ENCODE peak calls at places on chromosomes 7 and 10, in eight cellular contexts. S, E, J, W, X, R, B and N are unnamed samples.

GRCh38 chr7:106640368-106641141 is 20.4 kb downstream of the CCDC71L start:
- DNase-seq in E (no peak), S (peak; percentile 87), R (no peak), W (no peak), J (no peak), B (no peak), X (no peak), N (no peak)

GRCh38 chr7:151868805-151869188 is 8.1 kb downstream of the PRKAG2 start:
- DNase-seq in J (no peak), B (no peak), R (no peak), W (no peak), E (no peak), S (no peak), X (no peak), N (no peak)

GRCh38 chr7:66088861-66089838 is 13.5 kb downstream of the ASL start:
- DNase-seq in J (no peak), R (no peak), W (no peak), B (no peak), E (no peak), X (no peak), S (no peak), N (no peak)

GRCh38 chr7:56483861-56484550 is 367.8 kb upstream of the NUPR2 start:
- DNase-seq in B (no peak), W (no peak), E (no peak), X (no peak), J (no peak), R (no peak), S (no peak), N (no peak)

GRCh38 chr10:114869500-114869899 is 47.9 kb downstream of the FHIP2A start:
- DNase-seq in R (no peak), X (no peak), E (no peak), S (peak; percentile 90), W (no peak), B (peak; percentile 73), J (no peak), N (no peak)

GRCh38 chr7:134667899-134668298 is 21.2 kb downstream of the BPGM start:
- DNase-seq in B (no peak), J (no peak), X (no peak), W (no peak), R (no peak), E (no peak), S (no peak), N (no peak)

GRCh38 chr7:156466955-156467625 is 173.5 kb upstream of the RNF32 start:
- DNase-seq in J (no peak), S (no peak), R (no peak), W (no peak), B (no peak), X (no peak), E (no peak), N (no peak)

GRCh38 chr10:88063861-88064521 is 200.6 kb downstream of the PTEN start:
- DNase-seq in X (no peak), J (no peak), R (no peak), E (no peak), W (no peak), B (no peak), S (no peak), N (no peak)

GRCh38 chr10:5076615-5077014 is 17.6 kb upstream of the AKR1C3 start:
- DNase-seq in J (no peak), R (no peak), W (no peak), S (peak; percentile 9), E (no peak), X (no peak), B (no peak), N (no peak)

GRCh38 chr10:43284341-43284910 is 17.6 kb upstream of the RASGEF1A start:
- DNase-seq in X (no peak), W (no peak), S (peak; percentile 8), J (peak; percentile 42), B (no peak), R (no peak), E (no peak), N (no peak)

GRCh38 chr10:122515022-122515424 is 45.5 kb upstream of the DMBT1 start:
- DNase-seq in S (peak; percentile 91), X (no peak), J (no peak), W (no peak), B (no peak), R (no peak), E (no peak), N (no peak)

GRCh38 chr10:48976208-48976607 is 36.6 kb upstream of the LRRC18 start:
- DNase-seq in S (peak; percentile 17), W (peak; percentile 7), J (no peak), X (no peak), E (no peak), R (no peak), B (peak; percentile 19), N (no peak)
- TF ChIP-seq CTCF in S (no peak), W (peak; percentile 65), J (peak; percentile 47), X (no peak), E (peak; percentile 37), R (no peak), B (peak; percentile 55), N (no peak)

DNA sequence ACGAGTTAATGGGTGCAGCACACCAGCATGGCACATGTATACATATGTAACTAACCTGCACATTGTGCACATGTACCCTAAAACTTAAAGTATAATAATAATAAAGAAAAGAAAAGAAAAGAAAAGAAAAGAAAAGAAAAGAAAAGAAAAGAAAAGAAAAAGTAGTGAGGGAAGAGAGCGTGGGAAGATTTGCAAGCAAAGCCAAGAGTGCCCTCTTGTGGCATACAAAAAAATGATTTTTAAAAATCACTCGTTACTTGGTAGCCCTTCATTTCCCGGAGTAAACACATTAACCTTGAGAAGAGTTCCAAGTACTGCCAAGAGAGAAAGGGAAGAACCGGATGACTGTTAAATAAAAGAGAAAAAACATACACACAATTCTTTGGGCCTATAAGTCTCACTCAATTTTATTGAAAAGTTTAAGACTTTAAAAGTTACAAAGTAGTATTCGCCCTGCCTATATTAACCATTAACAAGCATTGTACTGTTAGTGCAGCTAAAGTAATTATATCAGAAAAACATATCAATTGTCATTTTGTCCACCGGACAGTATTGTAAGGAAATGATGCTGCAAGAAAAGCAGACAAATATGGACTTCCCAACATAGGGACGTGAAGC is 6.2 kb upstream of the CH25H start:
- DNase-seq in R (peak; percentile 53), E (no peak), J (no peak), S (peak; percentile 70), X (no peak), B (peak; percentile 44), W (no peak), N (no peak)
- TF ChIP-seq CTCF in R (peak; percentile 85), E (peak; percentile 42), J (peak; percentile 73), S (peak; percentile 49), X (no peak), B (peak; percentile 86), W (peak; percentile 62), N (peak; percentile 78)

GRCh38 chr10:116026315-116026714 is 246.7 kb downstream of the GFRA1 start:
- DNase-seq in S (no peak), E (no peak), R (no peak), B (no peak), X (no peak), J (no peak), W (no peak), N (no peak)
- TF ChIP-seq CTCF in S (no peak), E (no peak), R (no peak), B (peak; percentile 57), X (no peak), J (no peak), W (peak; percentile 72), N (no peak)

DNA sequence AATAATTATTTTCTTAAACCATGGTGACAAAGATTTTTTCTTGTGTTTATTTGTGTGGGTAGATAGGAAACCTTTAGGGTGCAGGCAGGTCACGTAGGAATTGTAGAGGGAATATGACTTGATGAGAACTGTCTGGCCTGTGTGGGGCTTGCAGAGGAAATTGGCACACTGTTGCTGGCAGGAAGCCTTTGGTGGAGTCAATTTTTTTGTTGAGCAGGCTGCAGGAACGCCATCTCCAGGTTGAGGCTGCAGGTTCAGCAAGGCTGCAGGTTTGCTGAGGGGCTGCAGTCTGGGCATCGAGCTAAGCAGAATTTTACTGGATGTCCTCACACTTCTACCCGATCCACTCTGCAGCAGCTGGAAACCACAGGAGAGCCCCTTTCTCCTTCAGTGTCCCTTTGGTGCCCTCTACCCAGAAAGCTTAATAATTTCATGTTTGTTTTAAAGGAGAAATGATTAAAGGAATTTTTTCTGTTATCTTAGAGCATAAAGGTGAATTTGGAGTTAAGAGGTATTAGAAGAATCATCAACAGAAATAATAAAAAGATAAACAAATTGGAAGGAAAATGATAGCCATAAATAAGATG is 37.0 kb downstream of the TBC1D12 start:
- DNase-seq in W (no peak), X (no peak), S (peak; percentile 45), B (no peak), J (no peak), E (no peak), R (no peak), N (no peak)
- TF ChIP-seq CTCF in W (peak; percentile 30), X (no peak), S (peak; percentile 35), B (no peak), J (no peak), E (no peak), R (no peak), N (no peak)

GRCh38 chr7:95054386-95054785 is 147.0 kb downstream of the PPP1R9A start:
- DNase-seq in S (no peak), R (no peak), E (no peak), B (no peak), W (no peak), J (no peak), X (no peak), N (no peak)
- TF ChIP-seq CTCF in S (no peak), R (no peak), E (no peak), B (no peak), W (no peak), J (no peak), X (no peak), N (no peak)

GRCh38 chr10:100766693-100767427 is 21.5 kb downstream of the PAX2 start:
- DNase-seq in S (no peak), R (no peak), X (no peak), B (no peak), J (no peak), W (no peak), E (no peak), N (no peak)
- TF ChIP-seq CTCF in S (no peak), R (no peak), X (no peak), B (no peak), J (peak; percentile 42), W (no peak), E (no peak), N (no peak)

GRCh38 chr7:17640730-17641377 is 299.4 kb downstream of the SNX13 start:
- DNase-seq in X (no peak), B (peak; percentile 23), S (peak; percentile 73), E (no peak), J (no peak), W (no peak), R (peak; percentile 24), N (no peak)
- TF ChIP-seq CTCF in X (peak; percentile 71), B (peak; percentile 86), S (peak; percentile 73), E (peak; percentile 70), J (peak; percentile 66), W (peak; percentile 77), R (peak; percentile 86), N (peak; percentile 64)